ENCODE peak calls at places on chromosomes 12 and 14, in five cellular contexts. I, L, W, X and U are unnamed samples.

GRCh38 chr14:36161781-36162180 is 14.7 kb downstream of the PTCSC3 start:
- DNase-seq in I (no peak), L (no peak), W (no peak), X (peak), U (no peak)

GRCh38 chr12:58140395-58140794 is 199.0 kb downstream of the ATP23 start:
- DNase-seq in I (no peak), L (no peak), W (no peak), X (no peak), U (no peak)

GRCh38 chr12:76713130-76713529 is 50.8 kb upstream of the ZDHHC17 start:
- DNase-seq in I (no peak), L (peak), W (no peak), X (peak), U (no peak)

GRCh38 chr14:37796703-37797416 is 201.4 kb downstream of the TTC6 start:
- DNase-seq in I (no peak), L (no peak), W (no peak), X (no peak), U (no peak)

GRCh38 chr14:91303091-91303923 is 58.8 kb upstream of the GPR68 start:
- DNase-seq in I (peak), L (peak), W (no peak), X (peak), U (no peak)

GRCh38 chr14:63405715-63406114 is 87.0 kb upstream of the GPHB5 start:
- DNase-seq in I (no peak), L (no peak), W (no peak), X (no peak), U (no peak)

GRCh38 chr12:78725951-78726550 is 138.5 kb upstream of the SYT1 start:
- DNase-seq in I (no peak), L (peak), W (no peak), X (no peak), U (no peak)

GRCh38 chr14:20684662-20685456 is 499 bp downstream of the RNASE4 start:
- DNase-seq in I (no peak), L (peak), W (peak), X (peak), U (peak)

GRCh38 chr12:65432606-65433005 is 154.1 kb downstream of the MSRB3 start:
- DNase-seq in I (no peak), L (no peak), W (no peak), X (no peak), U (no peak)

DNA sequence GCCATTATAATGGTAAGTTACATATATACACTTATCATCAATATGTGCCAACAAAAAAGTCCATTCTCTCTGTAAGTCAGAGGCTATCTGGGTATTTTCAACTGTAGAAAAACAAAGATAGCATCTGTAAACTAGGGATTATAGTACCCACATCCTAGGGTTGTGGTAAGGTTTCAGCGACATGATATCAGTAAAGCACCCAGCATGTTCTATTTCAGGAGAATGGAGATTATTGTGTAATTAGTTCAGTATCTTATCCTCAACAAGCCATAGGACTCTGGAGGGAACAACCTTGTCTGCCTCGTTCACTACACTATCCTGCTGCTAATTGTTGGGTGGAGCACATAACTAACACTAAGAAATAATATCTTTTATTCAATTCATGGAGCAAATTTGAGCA is 19.7 kb upstream of the CKAP4 start:
- DNase-seq in I (no peak), L (no peak), W (no peak), X (no peak), U (no peak)
- H2AFZ ChIP-seq in I (no peak), L (no peak), W (no peak), X (no peak), U (no peak)

DNA sequence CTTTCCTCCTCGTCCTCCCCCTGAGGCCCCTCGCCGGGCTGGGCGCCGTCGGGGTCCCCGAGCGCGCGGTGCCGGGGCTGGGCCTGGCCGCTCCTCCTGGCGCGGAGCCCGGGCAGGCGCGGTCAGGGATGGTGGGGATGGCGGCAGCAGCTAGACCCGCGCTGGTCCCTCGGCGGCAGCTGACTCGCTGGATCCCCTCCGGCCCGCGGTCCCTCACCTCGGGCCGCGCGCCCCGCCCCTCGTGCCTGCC is at the start of gene SLC25A29:
- DNase-seq in I (no peak), L (no peak), W (no peak), X (no peak), U (no peak)
- H2AFZ ChIP-seq in I (peak), L (peak), W (peak), X (peak), U (peak)

GRCh38 chr14:73438993-73439392 is 19.4 kb downstream of the NUMB start:
- DNase-seq in I (no peak), L (no peak), W (no peak), X (no peak), U (no peak)
- H2AFZ ChIP-seq in I (no peak), L (no peak), W (no peak), X (no peak), U (no peak)

GRCh38 chr12:89936631-89937030 is 228.0 kb upstream of the ATP2B1 start:
- DNase-seq in I (no peak), L (no peak), W (no peak), X (no peak), U (no peak)

GRCh38 chr12:89928467-89928866 is 219.8 kb upstream of the ATP2B1 start:
- DNase-seq in I (peak), L (no peak), W (no peak), X (no peak), U (no peak)

GRCh38 chr12:89933911-89934310 is 225.3 kb upstream of the ATP2B1 start:
- DNase-seq in I (no peak), L (no peak), W (peak), X (no peak), U (peak)

GRCh38 chr12:89935850-89936249 is 227.2 kb upstream of the ATP2B1 start:
- DNase-seq in I (no peak), L (no peak), W (no peak), X (no peak), U (no peak)

DNA sequence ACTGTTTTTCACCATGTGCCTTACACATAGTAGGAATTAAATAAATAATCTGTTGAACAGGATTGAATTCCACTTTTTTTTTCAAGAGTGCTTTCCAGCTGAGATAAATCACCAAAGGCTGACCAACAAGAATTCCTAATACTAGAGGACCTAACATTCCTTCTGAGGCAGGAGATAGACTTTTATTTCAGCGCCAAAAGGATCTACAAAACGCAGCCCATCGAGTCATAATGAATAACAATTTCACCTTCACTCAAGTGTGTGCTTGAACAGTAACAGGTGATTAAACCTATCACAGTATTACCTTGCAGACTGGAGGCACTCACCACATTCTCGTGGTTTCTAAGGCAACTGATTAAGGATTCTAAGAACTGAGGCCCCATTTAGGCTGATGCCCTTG is 224.3 kb upstream of the ATP2B1 start:
- DNase-seq in I (no peak), L (no peak), W (peak), X (no peak), U (no peak)
- H2AFZ ChIP-seq in I (peak), L (peak), W (no peak), X (peak), U (no peak)

GRCh38 chr12:3419538-3419937 is 71.5 kb upstream of the PRMT8 start:
- DNase-seq in I (no peak), L (peak), W (no peak), X (no peak), U (no peak)

GRCh38 chr12:3418609-3419469 is 72.2 kb upstream of the PRMT8 start:
- DNase-seq in I (no peak), L (no peak), W (no peak), X (no peak), U (no peak)

GRCh38 chr12:3416670-3417069 is 74.3 kb upstream of the PRMT8 start:
- DNase-seq in I (no peak), L (no peak), W (no peak), X (no peak), U (no peak)

GRCh38 chr12:3417937-3418336 is 73.1 kb upstream of the PRMT8 start:
- DNase-seq in I (no peak), L (no peak), W (no peak), X (no peak), U (no peak)

DNA sequence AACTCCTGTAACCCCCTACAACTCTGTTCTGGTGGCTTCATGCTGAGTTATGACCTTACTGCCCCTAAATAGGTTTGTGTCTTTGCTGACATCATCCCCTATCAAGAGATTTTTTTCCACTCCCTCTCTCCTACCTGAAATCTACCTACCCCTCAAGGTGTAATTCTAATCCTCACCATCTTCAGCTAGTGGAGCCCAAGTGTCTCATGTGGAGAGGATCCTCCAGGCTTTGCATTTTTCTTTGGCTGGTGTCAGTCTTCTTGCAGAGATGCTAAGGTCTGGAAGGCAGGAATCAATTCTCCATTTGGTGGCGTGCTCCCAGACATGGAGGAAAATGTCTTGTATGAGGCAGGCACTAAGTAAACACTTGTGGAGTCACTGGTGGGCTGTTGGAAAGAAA is 74.8 kb upstream of the PRMT8 start:
- DNase-seq in I (no peak), L (no peak), W (no peak), X (peak), U (no peak)
- H2AFZ ChIP-seq in I (no peak), L (no peak), W (no peak), X (no peak), U (no peak)

DNA sequence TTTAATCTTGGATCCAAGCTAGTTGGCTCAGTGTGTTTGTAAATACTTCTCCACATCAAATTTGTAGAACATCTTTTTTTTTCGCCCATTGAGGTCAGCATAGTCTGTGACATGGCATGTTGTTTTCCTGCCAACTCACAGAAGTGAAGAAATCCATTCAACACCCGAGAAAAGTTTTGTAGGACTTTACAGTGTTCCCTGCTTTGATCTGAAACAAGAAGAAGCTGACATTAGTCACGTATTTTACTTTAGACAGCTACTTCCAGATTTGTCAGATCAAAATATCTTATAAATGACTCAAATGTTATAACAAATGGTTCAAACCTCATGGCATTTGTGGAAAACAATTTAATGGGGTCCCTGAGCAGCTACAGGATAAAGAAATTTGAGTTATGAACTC is 438.7 kb downstream of the EGLN3 start:
- DNase-seq in I (no peak), L (no peak), W (no peak), X (no peak), U (peak)
- H2AFZ ChIP-seq in I (no peak), L (no peak), W (no peak), X (no peak), U (no peak)

GRCh38 chr12:12481636-12482035 is 81.0 kb downstream of the DUSP16 start:
- DNase-seq in I (no peak), L (no peak), W (no peak), X (no peak), U (no peak)
- H2AFZ ChIP-seq in I (no peak), L (no peak), W (no peak), X (no peak), U (no peak)

GRCh38 chr12:19410211-19410610 is 29.1 kb upstream of the AEBP2 start:
- DNase-seq in I (no peak), L (no peak), W (no peak), X (peak), U (peak)
- H2AFZ ChIP-seq in I (no peak), L (peak), W (no peak), X (peak), U (no peak)

DNA sequence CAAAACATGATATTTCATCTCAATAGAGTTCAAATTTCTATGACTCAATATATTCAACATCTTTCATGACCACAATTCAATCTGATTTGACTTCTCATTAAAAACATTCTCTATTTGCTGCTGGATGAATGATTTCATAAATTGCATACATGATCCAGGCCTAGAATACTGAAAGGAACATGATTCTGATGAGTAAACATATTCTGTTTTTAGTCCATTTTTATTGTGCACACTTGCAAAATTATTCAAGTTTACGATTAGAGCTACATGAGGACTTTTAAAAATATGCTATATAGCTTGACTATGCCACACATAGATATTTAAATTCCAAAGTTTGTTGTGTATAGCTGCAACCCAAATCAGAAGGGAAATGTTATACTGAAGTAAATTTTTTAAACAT is 273.8 kb upstream of the GRIP1 start:
- DNase-seq in I (no peak), L (no peak), W (no peak), X (no peak), U (no peak)
- H2AFZ ChIP-seq in I (no peak), L (no peak), W (no peak), X (no peak), U (no peak)